ENCODE peak calls at places on chromosome 20, in four cellular contexts. C, O, S and P are unnamed samples.

GRCh38 chr20:57693002-57693582 is 16.7 kb downstream of the PMEPA1 start:
- DNase-seq in S (no peak), O (no peak), C (no peak), P (no peak)

GRCh38 chr20:11537032-11537431 is 380.7 kb upstream of the BTBD3 start:
- DNase-seq in O (no peak), S (no peak), C (no peak), P (no peak)

GRCh38 chr20:53900380-53900999 is 169.9 kb downstream of the BCAS1 start:
- DNase-seq in S (peak; percentile 95), C (no peak), O (no peak), P (no peak)

GRCh38 chr20:38342196-38342595 is 4.1 kb upstream of the LBP start:
- DNase-seq in C (no peak), O (no peak), S (no peak), P (no peak)

GRCh38 chr20:38855356-38855755 is 49.9 kb downstream of the PPP1R16B start:
- DNase-seq in C (peak; percentile 38), S (peak; percentile 57), O (no peak), P (no peak)

GRCh38 chr20:39378781-39379180 is 416.6 kb downstream of the DHX35 start:
- DNase-seq in O (no peak), S (no peak), C (no peak), P (no peak)

GRCh38 chr20:38307371-38308046 is 3.6 kb downstream of the BPI start:
- DNase-seq in C (peak; percentile 48), S (peak; percentile 66), O (no peak), P (no peak)

GRCh38 chr20:17431621-17432364 is 99.4 kb downstream of the BFSP1 start:
- DNase-seq in O (no peak), S (peak; percentile 66), C (peak; percentile 18), P (peak; percentile 71)

GRCh38 chr20:13684566-13685222 is 46.0 kb upstream of the TASP1 start:
- DNase-seq in S (no peak), O (peak; percentile 54), C (no peak), P (peak; percentile 25)

GRCh38 chr20:4740774-4741431 is 19.2 kb downstream of the PRND start:
- DNase-seq in S (peak; percentile 57), O (no peak), C (no peak), P (peak; percentile 59)

GRCh38 chr20:21090738-21091120 is 15.4 kb downstream of the LINC00237 start:
- DNase-seq in C (no peak), S (no peak), O (no peak), P (no peak)

GRCh38 chr20:15875446-15875845 is 697.8 kb downstream of the KIF16B start:
- DNase-seq in C (no peak), O (no peak), S (no peak), P (no peak)

GRCh38 chr20:36153754-36154695 is 515 bp upstream of the EPB41L1 start:
- DNase-seq in O (no peak), C (no peak), S (peak; percentile 57), P (peak; percentile 59)

GRCh38 chr20:37020636-37021035 is 69.1 kb upstream of the SAMHD1 start:
- DNase-seq in C (no peak), O (no peak), S (no peak), P (no peak)

GRCh38 chr20:53658973-53659372 is 65.3 kb upstream of the ZNF217 start:
- DNase-seq in C (no peak), S (no peak), O (no peak), P (no peak)

GRCh38 chr20:15842872-15843271 is 730.4 kb downstream of the KIF16B start:
- DNase-seq in C (no peak), S (no peak), O (peak; percentile 8), P (peak; percentile 12)

GRCh38 chr20:51531141-51531710 is 11.3 kb downstream of the NFATC2 start:
- DNase-seq in O (peak; percentile 67), S (no peak), C (no peak), P (peak; percentile 71)

GRCh38 chr20:39876974-39877615 is 811.9 kb downstream of the MAFB start:
- DNase-seq in O (no peak), S (no peak), C (no peak), P (no peak)

GRCh38 chr20:10674684-10675455 is 1.1 kb upstream of the JAG1 start:
- DNase-seq in O (peak; percentile 25), C (no peak), S (peak; percentile 74), P (peak; percentile 84)

GRCh38 chr20:5835234-5835845 is 85.1 kb downstream of the SHLD1 start:
- DNase-seq in C (no peak), O (no peak), S (peak; percentile 48), P (no peak)

GRCh38 chr20:23133560-23133998 is 47.5 kb upstream of the CD93 start:
- DNase-seq in C (no peak), S (no peak), O (no peak), P (no peak)

GRCh38 chr20:9172908-9173307 is 104.0 kb downstream of the PLCB4 start:
- DNase-seq in S (peak; percentile 22), O (no peak), C (no peak), P (no peak)

GRCh38 chr20:3218307-3218988 is 9.2 kb downstream of the ITPA start:
- DNase-seq in S (peak; percentile 24), C (no peak), O (no peak), P (peak; percentile 87)

GRCh38 chr20:50512323-50512722 is 2.1 kb downstream of the PTPN1 start:
- DNase-seq in S (no peak), O (no peak), C (no peak), P (no peak)

GRCh38 chr20:44142416-44142815 is 44.6 kb downstream of the JPH2 start:
- DNase-seq in O (no peak), S (peak; percentile 16), C (no peak), P (no peak)

GRCh38 chr20:10647471-10647870 is 26.3 kb downstream of the JAG1 start:
- DNase-seq in O (no peak), S (no peak), C (no peak), P (peak; percentile 32)

GRCh38 chr20:3042621-3043020 is 801 bp upstream of the GNRH2 start:
- DNase-seq in S (peak; percentile 13), C (no peak), O (no peak), P (no peak)

GRCh38 chr20:44837949-44838348 is 27.6 kb upstream of the RIMS4 start:
- DNase-seq in O (no peak), C (no peak), S (no peak), P (no peak)

GRCh38 chr20:9255171-9255570 is 186.3 kb downstream of the PLCB4 start:
- DNase-seq in O (no peak), S (no peak), C (no peak), P (no peak)

GRCh38 chr20:25000268-25000801 is 7.8 kb upstream of the APMAP start:
- DNase-seq in O (no peak), C (peak; percentile 88), S (peak; percentile 92), P (no peak)
- TF ChIP-seq CTCF in O (no peak), C (peak; percentile 22), S (peak; percentile 23), P (no peak)

GRCh38 chr20:32820698-32821378 is 1.1 kb downstream of the MAPRE1 start:
- DNase-seq in S (no peak), C (no peak), O (no peak), P (no peak)

GRCh38 chr20:32822189-32822588 is 2.4 kb downstream of the MAPRE1 start:
- DNase-seq in O (no peak), S (no peak), C (no peak), P (no peak)

GRCh38 chr20:32820000-32820697 is 395 bp downstream of the MAPRE1 start:
- DNase-seq in O (peak; percentile 41), C (no peak), S (peak; percentile 23), P (peak; percentile 82)

GRCh38 chr20:32823737-32824588 is 4.2 kb downstream of the MAPRE1 start:
- DNase-seq in S (peak; percentile 29), C (no peak), O (no peak), P (no peak)

GRCh38 chr20:32823078-32823477 is 3.3 kb downstream of the MAPRE1 start:
- DNase-seq in S (peak; percentile 77), O (no peak), C (peak; percentile 62), P (no peak)
- TF ChIP-seq CTCF in S (peak; percentile 43), O (no peak), C (peak; percentile 31), P (no peak)

DNA sequence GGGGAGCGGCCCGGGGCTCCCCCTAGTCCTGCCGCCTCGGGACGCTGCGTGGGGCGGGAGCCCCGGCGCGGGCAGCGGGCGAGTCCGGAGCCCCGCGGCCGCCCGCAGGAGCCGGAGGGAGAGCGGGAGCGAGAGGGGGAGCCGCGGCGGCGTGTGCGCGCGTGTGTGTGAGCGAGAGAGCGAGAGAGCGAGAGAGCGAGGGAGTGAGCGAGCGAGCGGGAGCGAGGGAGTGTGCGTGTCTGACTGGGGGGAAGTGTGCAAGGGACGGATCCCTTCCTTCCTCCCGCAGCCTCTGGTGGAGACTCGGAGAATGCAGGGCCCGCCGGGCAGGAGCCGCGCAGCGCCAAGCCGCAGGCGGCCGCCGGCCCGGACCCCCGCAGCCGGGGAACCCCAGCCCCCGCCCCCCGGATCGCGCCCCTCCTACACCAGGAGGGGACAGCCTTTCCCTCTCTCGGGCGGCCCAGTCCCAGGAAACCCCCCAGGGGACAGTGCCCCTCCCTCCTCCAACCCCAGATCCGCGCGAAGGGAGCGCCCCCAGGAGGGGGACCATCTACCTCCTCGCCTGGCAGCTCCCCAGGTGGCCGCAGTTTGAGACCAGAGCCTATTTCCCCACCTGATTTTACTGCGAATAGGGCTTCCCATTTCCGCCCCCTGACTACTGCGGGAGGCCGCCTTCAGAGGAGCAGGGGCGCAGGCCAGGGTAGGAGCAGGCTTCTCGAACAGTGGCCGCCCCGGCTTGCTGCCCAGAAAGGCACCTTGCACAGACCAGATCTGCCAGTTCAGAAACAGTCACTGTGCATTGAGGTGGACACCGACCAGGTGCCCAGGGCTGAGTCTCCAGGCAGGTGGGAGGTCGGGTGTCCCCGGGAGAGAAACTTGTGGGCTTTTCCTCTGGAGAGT is at the start of gene CDH22:
- DNase-seq in O (no peak), S (peak; percentile 19), C (no peak), P (peak; percentile 64)
- TF ChIP-seq CTCF in O (peak; percentile 41), S (peak; percentile 45), C (peak; percentile 18), P (peak; percentile 13)

DNA sequence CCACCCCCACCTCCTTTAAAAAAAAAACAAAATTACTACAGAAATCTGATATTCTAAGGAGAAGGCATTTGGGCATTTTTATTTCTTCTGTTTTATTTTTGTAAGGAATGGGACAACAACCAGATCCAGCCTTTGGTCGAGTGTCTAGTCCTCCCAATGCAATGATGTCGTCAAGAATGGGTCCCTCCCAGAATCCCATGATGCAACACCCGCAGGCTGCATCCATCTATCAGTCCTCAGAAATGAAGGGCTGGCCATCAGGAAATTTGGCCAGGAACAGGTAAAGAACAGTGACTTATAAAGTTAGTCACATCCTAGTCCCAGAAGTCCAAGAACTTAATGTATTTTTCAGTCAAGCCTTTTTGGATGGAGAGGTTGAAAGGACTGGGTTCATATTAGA is 133.0 kb downstream of the SULF2 start:
- DNase-seq in S (no peak), C (no peak), O (no peak), P (no peak)
- TF ChIP-seq CTCF in S (no peak), C (no peak), O (no peak), P (no peak)

GRCh38 chr20:62305765-62306431 is 3.1 kb downstream of the ADRM1 start:
- DNase-seq in O (no peak), C (no peak), S (no peak), P (no peak)

GRCh38 chr20:62308102-62308822 is 5.5 kb downstream of the ADRM1 start:
- DNase-seq in O (no peak), C (no peak), S (no peak), P (no peak)

GRCh38 chr20:62306440-62307187 is 3.8 kb downstream of the ADRM1 start:
- DNase-seq in C (no peak), O (no peak), S (no peak), P (no peak)

GRCh38 chr20:62309198-62309944 is 6.6 kb downstream of the ADRM1 start:
- DNase-seq in C (no peak), S (no peak), O (no peak), P (no peak)

GRCh38 chr20:62307226-62308101 is 4.7 kb downstream of the ADRM1 start:
- DNase-seq in O (no peak), S (no peak), C (no peak), P (no peak)
- TF ChIP-seq CTCF in O (no peak), S (no peak), C (no peak), P (no peak)